ENCODE peak calls at places on chromosomes 6 and 20, in ten cellular contexts. O is heart left ventricle; I is tibial nerve; X is endodermal cell; W is CD8-positive, alpha-beta memory T cell; D is uterus; U is left lung; H is tibial artery; J is OCI-LY7; E is NT2/D1. A is an unnamed sample. For H3K4me1 and H3K36me3, the result is how much of the 10 kb centered on the place peaks cover.

GRCh38 chr20:23918896-23919295 is 39.3 kb upstream of the CST5 start:
- DNase-seq in O (no peak), I (no peak), X (no peak), W (no peak), D (no peak), U (no peak), H (no peak), J (no peak), E (no peak), A (no peak)

GRCh38 chr6:26053929-26054658 is 33.1 kb upstream of the HFE start:
- DNase-seq in O (no peak), I (no peak), X (no peak), W (no peak), D (no peak), U (no peak), H (no peak), J (peak), E (no peak), A (no peak)

GRCh38 chr6:105781248-105781647 is 304.9 kb upstream of the PRDM1 start:
- DNase-seq in O (no peak), I (no peak), X (no peak), W (no peak), D (peak), U (no peak), H (no peak), J (no peak), E (no peak), A (no peak)

GRCh38 chr20:20920433-20920832 is 185.7 kb downstream of the LINC00237 start:
- DNase-seq in O (no peak), I (no peak), X (no peak), W (no peak), D (no peak), U (no peak), H (no peak), J (no peak), E (no peak), A (no peak)

GRCh38 chr6:69145062-69145461 is 510.0 kb downstream of the ADGRB3 start:
- DNase-seq in O (no peak), I (no peak), X (no peak), W (no peak), D (no peak), U (no peak), H (no peak), J (no peak), E (no peak), A (no peak)

GRCh38 chr6:110628330-110628729 is 151.9 kb upstream of the SLC22A16 start:
- DNase-seq in O (no peak), I (no peak), X (no peak), W (no peak), D (no peak), U (no peak), H (no peak), J (no peak), E (no peak), A (no peak)

GRCh38 chr6:105151644-105152043 is 28.2 kb downstream of the POPDC3 start:
- DNase-seq in O (no peak), I (no peak), X (no peak), W (no peak), D (no peak), U (no peak), H (no peak), J (no peak), E (no peak), A (no peak)

GRCh38 chr6:56433119-56433518 is 185.7 kb upstream of the COL21A1 start:
- DNase-seq in O (no peak), I (no peak), X (no peak), W (no peak), D (no peak), U (no peak), H (no peak), J (no peak), E (no peak), A (no peak)

GRCh38 chr20:23150304-23151007 is 64.3 kb upstream of the CD93 start:
- DNase-seq in O (no peak), I (no peak), X (peak), W (no peak), D (no peak), U (no peak), H (peak), J (no peak), E (no peak), A (peak)

GRCh38 chr20:3354247-3354646 is 53.2 kb downstream of the DNAAF9 start:
- DNase-seq in O (no peak), I (no peak), X (no peak), W (no peak), D (no peak), U (no peak), H (no peak), J (no peak), E (no peak), A (no peak)
- H3K4me1 ChIP-seq in O (under half), I (under half), X (under half), W (under half), D (under half), U (under half), H (under half), J (under half), E (under half), A (under half)

DNA sequence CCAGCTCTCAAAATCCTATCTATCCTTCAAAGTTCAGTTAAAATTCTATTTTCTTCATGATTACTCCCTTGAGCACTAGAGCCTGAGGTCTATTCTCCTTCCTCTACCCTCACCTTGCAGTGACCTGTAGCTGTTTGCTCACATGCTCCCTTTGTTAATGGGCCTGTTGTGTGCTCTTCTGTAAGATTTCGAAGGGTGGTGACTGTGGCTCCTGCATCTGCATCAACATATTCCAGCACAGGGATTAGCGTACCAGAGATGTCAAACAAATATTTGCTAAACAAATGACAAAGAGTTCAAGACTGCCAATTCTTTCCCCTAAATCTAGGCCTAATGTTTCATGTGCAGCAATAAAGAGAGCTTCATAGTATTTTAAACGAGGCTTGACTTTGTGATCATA is 69.4 kb downstream of the ELOVL5 start:
- DNase-seq in O (no peak), I (no peak), X (no peak), W (no peak), D (no peak), U (no peak), H (no peak), J (no peak), E (no peak), A (no peak)
- H3K36me3 ChIP-seq in O (under half), I (under half), X (under half), W (under half), D (under half), U (under half), H (under half), J (half or more), E (under half), A (under half)

DNA sequence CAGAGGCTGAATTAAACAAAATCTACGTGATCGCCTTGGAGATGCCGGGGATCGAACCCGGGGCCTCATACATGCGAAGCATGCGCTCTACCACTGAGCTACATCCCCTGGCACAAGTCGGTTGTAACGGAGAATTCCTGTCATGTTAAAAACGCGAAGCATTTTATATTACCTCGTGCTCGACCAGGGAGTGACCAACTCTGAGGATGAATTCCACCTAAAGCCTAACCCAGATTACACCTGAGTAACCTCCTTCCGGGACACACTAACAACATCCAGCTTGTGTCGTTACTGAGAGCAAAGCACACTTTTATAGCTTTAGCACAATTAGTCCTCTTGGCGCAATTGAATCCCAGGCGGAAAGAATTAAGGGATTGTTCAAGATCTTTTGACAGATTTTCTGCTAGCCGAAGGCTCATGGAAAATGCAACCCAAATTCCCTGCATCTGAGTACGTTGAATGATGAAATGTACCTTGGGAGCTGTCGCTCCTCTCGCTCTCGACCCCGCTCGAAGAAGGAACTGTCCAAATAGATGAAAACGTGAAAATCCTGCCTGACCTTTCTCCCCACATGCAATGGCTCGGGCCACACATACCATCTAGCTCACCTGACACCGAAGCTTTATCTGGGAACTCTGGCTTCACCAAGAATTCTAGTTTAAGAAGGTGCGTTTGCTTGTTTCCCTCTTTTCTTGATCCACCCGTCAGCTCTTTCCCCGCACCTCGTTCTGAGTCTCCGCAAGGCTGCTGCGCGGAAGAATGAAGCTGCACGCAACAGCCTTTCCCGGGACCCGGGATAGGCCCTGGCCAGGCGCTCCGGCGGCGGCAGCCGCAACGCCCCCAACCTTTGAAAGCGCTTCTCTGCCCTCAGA is 148.4 kb downstream of the GPX5 start:
- DNase-seq in O (no peak), I (no peak), X (peak), W (no peak), D (no peak), U (no peak), H (no peak), J (no peak), E (peak), A (peak)
- H3K4me3 ChIP-seq in O (no peak), I (peak), X (peak), W (no peak), D (no peak), U (peak), H (no peak), J (no peak), E (peak), A (peak)

GRCh38 chr20:43940518-43941225 is 26.0 kb downstream of the TOX2 start:
- DNase-seq in O (no peak), I (no peak), X (no peak), W (no peak), D (no peak), U (no peak), H (no peak), J (no peak), E (no peak), A (no peak)

GRCh38 chr20:43939762-43940121 is 25.1 kb downstream of the TOX2 start:
- DNase-seq in O (no peak), I (no peak), X (no peak), W (no peak), D (no peak), U (no peak), H (no peak), J (no peak), E (no peak), A (no peak)

GRCh38 chr20:43942661-43943285 is 28.1 kb downstream of the TOX2 start:
- DNase-seq in O (no peak), I (no peak), X (no peak), W (peak), D (no peak), U (no peak), H (no peak), J (peak), E (no peak), A (no peak)

GRCh38 chr20:43942213-43942590 is 27.6 kb downstream of the TOX2 start:
- DNase-seq in O (no peak), I (no peak), X (no peak), W (no peak), D (no peak), U (no peak), H (no peak), J (no peak), E (no peak), A (no peak)

GRCh38 chr20:43941476-43942212 is 27.0 kb downstream of the TOX2 start:
- DNase-seq in O (no peak), I (no peak), X (no peak), W (no peak), D (no peak), U (no peak), H (no peak), J (peak), E (no peak), A (no peak)
- H3K4me1 ChIP-seq in O (under half), I (under half), X (under half), W (under half), D (under half), U (under half), H (under half), J (under half), E (under half), A (under half)

A was measured in HAP-1.